ENCODE peak calls at places on chromosomes 12 and 14, in eight cellular contexts. S, Q, C, P, D, L, E and F are unnamed samples.
A peak's percentile ranks its signal among the peaks of the same experiment; 100 is the strongest.

GRCh38 chr12:25236190-25236589 is 14.5 kb downstream of the KRAS start:
- DNase-seq in P (no peak), D (peak; percentile 19), Q (peak; percentile 31), S (no peak), L (no peak), C (peak; percentile 50), E (no peak), F (no peak)

GRCh38 chr12:26197832-26198231 is 2.5 kb downstream of the SSPN start:
- DNase-seq in L (no peak), S (no peak), Q (no peak), P (no peak), E (no peak), C (no peak), D (no peak), F (no peak)

GRCh38 chr12:96241484-96242256 is 47.5 kb downstream of the ELK3 start:
- DNase-seq in L (no peak), C (no peak), Q (peak; percentile 71), D (peak; percentile 72), P (peak; percentile 82), E (no peak), S (no peak), F (no peak)

GRCh38 chr12:31644536-31644935 is 15.0 kb upstream of the ETFBKMT start:
- DNase-seq in S (no peak), E (no peak), L (no peak), C (no peak), D (no peak), P (no peak), Q (no peak), F (no peak)

GRCh38 chr12:18703916-18704315 is 33.9 kb downstream of the PLCZ1 start:
- DNase-seq in P (no peak), E (no peak), L (no peak), D (no peak), S (no peak), C (no peak), Q (no peak), F (no peak)

GRCh38 chr12:108052260-108052659 is 76.8 kb upstream of the WSCD2 start:
- DNase-seq in C (no peak), S (no peak), L (no peak), D (no peak), Q (no peak), P (no peak), E (no peak), F (no peak)

GRCh38 chr12:71558445-71558844 is 105.2 kb downstream of the ZFC3H1 start:
- DNase-seq in D (no peak), S (no peak), L (no peak), C (no peak), E (no peak), P (no peak), Q (peak; percentile 7), F (no peak)

GRCh38 chr14:105068818-105069217 is 3.6 kb upstream of the GPR132 start:
- DNase-seq in D (no peak), E (no peak), C (no peak), Q (no peak), S (no peak), P (no peak), L (no peak), F (peak; percentile 53)

GRCh38 chr12:132886529-132887477 is 602 bp downstream of the CHFR start:
- DNase-seq in S (no peak), P (no peak), Q (peak; percentile 14), E (peak; percentile 42), D (peak; percentile 7), L (no peak), C (peak; percentile 60), F (no peak)

GRCh38 chr14:20652996-20653975 is 11.8 kb upstream of the OR6S1 start:
- DNase-seq in C (peak; percentile 16), E (no peak), Q (peak; percentile 61), D (peak; percentile 42), P (no peak), S (no peak), L (no peak), F (no peak)

GRCh38 chr12:39835517-39836489 is 216.2 kb upstream of the ABCD2 start:
- DNase-seq in Q (no peak), P (no peak), S (no peak), L (no peak), E (no peak), D (no peak), C (no peak), F (no peak)

GRCh38 chr14:105045710-105046326 is 19.4 kb downstream of the GPR132 start:
- DNase-seq in S (peak; percentile 91), Q (peak; percentile 85), E (peak; percentile 94), D (peak; percentile 78), L (peak; percentile 29), C (peak; percentile 96), P (peak; percentile 88), F (peak; percentile 91)

GRCh38 chr12:14647028-14647750 is 49.2 kb downstream of the GUCY2C start:
- DNase-seq in D (no peak), L (no peak), Q (no peak), C (no peak), S (no peak), E (no peak), P (no peak), F (no peak)